ENCODE peak calls at places on chromosomes 13 and 19, in seven cellular contexts. Z is GM12878, G is HEK293T, L is WTC11, M is K562, U is H1, K is HepG2. X is an unnamed sample.

GRCh38 chr13:51999525-51999924 is 11.7 kb downstream of the ATP7B start:
- DNase-seq in Z (no peak), G (no peak), L (no peak), M (no peak), U (no peak), K (no peak), X (no peak)

GRCh38 chr13:98519976-98520375 is 56.9 kb downstream of the STK24 start:
- DNase-seq in Z (no peak), G (no peak), L (no peak), M (no peak), U (no peak), K (no peak), X (no peak)

GRCh38 chr13:98959775-98960325 is 18.0 kb downstream of the DOCK9 start:
- DNase-seq in Z (no peak), G (no peak), L (no peak), M (no peak), U (no peak), K (no peak), X (no peak)

GRCh38 chr13:64912141-64912540 is 2318.0 kb downstream of the PCDH9 start:
- DNase-seq in Z (no peak), G (no peak), L (no peak), M (no peak), U (no peak), K (no peak), X (no peak)

GRCh38 chr19:2650515-2650914 is 52.0 kb downstream of the GNG7 start:
- DNase-seq in Z (no peak), G (no peak), L (no peak), M (no peak), U (no peak), K (peak), X (no peak)

GRCh38 chr13:96849091-96849490 is 145.2 kb downstream of the OXGR1 start:
- DNase-seq in Z (no peak), G (no peak), L (no peak), M (no peak), U (no peak), K (no peak), X (no peak)

GRCh38 chr13:47499358-47500150 is 501.5 kb downstream of the SUCLA2 start:
- DNase-seq in Z (no peak), G (no peak), L (no peak), M (no peak), U (no peak), K (no peak), X (no peak)

GRCh38 chr13:32674503-32674902 is 88.3 kb downstream of the PDS5B start:
- DNase-seq in Z (no peak), G (no peak), L (no peak), M (no peak), U (no peak), K (no peak), X (no peak)

GRCh38 chr19:51027873-51028272 is 1.5 kb upstream of the KLK11 start:
- DNase-seq in Z (no peak), G (no peak), L (no peak), M (no peak), U (no peak), K (no peak), X (no peak)

GRCh38 chr19:51027126-51027806 is 850 bp upstream of the KLK11 start:
- DNase-seq in Z (no peak), G (no peak), L (no peak), M (no peak), U (no peak), K (no peak), X (no peak)

GRCh38 chr19:51025401-51025800 is 1.0 kb downstream of the KLK11 start:
- DNase-seq in Z (no peak), G (no peak), L (no peak), M (no peak), U (no peak), K (no peak), X (no peak)

GRCh38 chr19:51025809-51026553 is 435 bp downstream of the KLK11 start:
- DNase-seq in Z (no peak), G (no peak), L (no peak), M (no peak), U (no peak), K (no peak), X (no peak)

DNA sequence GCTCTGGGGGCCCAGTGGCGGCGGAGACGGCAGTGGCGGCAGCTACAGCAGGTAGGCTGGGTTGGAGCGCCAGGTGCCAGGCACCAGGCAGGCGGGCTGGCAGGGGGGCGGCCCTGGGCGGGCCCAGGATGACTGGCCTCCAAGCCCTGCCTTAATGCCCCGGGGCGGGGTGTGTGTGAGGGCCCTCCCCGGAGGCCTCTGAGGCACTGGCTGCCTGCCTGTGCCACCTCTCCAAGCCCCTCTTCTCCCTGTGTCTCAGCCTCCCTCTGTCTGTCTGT is at the start of gene KLK11:
- DNase-seq in Z (no peak), G (no peak), L (no peak), M (no peak), U (no peak), K (no peak), X (no peak)
- TF ChIP-seq SP1 in Z (no peak), G (no peak), L (no peak), M (no peak), U (no peak), K (no peak), X (no peak)

DNA sequence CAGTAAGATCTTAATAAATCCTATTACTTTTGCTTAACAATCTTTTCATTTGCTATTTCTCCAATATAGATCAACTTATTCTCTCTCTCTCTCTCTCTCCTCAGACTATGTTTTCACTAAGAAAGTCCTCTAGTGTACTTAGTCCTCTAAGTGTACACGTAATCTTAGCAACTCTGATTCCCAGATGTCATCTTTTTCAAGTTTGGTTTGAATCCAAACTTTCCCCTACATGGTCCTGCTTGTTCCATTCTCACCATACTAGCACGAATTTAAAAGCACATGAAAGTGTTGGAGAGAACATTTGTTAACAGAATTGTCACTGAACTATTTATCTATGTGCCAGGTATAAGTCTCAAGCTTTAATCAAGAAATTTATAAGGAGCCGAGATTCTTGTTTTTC is 202.9 kb downstream of the SPRY2 start:
- DNase-seq in Z (no peak), G (no peak), L (no peak), M (no peak), U (no peak), K (no peak), X (no peak)
- TF ChIP-seq SP1 in Z (no peak), G (no peak), L (no peak), M (no peak), U (no peak), K (no peak), X (no peak)

DNA sequence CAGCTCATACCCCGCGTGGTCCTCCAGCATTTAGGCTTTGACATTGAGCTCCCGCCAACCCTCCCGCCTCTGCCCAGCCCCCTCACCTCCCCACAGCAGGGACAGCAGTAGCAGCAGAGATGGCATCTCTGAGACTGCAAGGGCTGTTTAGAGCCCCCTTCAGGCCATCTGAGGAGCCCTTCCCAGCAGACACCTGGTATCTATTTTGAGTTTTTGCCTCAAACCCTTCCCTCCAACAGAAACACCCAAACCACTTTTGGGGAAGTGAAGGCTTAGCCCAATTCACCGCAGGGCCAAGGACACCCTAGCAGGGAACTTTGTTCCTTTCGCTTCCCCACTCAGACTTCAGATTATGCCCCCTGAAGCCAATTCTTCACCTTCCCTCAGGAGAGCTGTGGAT is 6.3 kb upstream of the ZNF175 start:
- DNase-seq in Z (no peak), G (no peak), L (peak), M (peak), U (no peak), K (no peak), X (no peak)
- TF ChIP-seq SP1 in Z (no peak), G (no peak), L (no peak), M (no peak), U (no peak), K (no peak), X (no peak)

GRCh38 chr19:29745253-29745652 is 30.2 kb upstream of the C19orf12 start:
- DNase-seq in Z (no peak), G (peak), L (peak), M (peak), U (peak), K (peak), X (no peak)

GRCh38 chr19:29737461-29738000 is 22.5 kb upstream of the C19orf12 start:
- DNase-seq in Z (no peak), G (no peak), L (no peak), M (no peak), U (no peak), K (no peak), X (no peak)

GRCh38 chr19:29741776-29742175 is 26.7 kb upstream of the C19orf12 start:
- DNase-seq in Z (no peak), G (no peak), L (no peak), M (no peak), U (no peak), K (no peak), X (no peak)

GRCh38 chr19:29743681-29744080 is 28.6 kb upstream of the C19orf12 start:
- DNase-seq in Z (no peak), G (no peak), L (no peak), M (no peak), U (no peak), K (no peak), X (no peak)

DNA sequence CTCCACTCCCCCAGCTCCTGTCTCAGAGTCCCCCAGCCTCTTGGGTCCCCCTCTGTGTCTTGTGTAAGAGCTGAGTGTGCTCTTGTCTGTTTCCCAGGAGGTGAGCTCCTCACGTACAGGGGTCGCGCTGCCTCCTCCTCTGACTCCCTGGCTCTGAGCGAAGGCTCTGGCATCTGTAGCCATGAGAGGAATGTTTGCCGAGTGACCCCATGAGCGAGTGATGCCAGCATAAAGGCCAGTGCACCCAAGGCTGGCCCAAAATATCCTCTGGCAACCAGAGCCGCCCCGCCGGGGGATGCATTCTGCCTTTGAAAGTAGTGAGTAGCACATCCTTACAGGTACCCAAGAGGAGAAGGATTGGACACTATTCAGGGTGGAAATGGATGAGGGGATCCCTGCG is 26.2 kb upstream of the C19orf12 start:
- DNase-seq in Z (no peak), G (no peak), L (no peak), M (no peak), U (no peak), K (no peak), X (no peak)
- TF ChIP-seq SP1 in Z (no peak), G (no peak), L (no peak), M (no peak), U (no peak), K (no peak), X (no peak)

DNA sequence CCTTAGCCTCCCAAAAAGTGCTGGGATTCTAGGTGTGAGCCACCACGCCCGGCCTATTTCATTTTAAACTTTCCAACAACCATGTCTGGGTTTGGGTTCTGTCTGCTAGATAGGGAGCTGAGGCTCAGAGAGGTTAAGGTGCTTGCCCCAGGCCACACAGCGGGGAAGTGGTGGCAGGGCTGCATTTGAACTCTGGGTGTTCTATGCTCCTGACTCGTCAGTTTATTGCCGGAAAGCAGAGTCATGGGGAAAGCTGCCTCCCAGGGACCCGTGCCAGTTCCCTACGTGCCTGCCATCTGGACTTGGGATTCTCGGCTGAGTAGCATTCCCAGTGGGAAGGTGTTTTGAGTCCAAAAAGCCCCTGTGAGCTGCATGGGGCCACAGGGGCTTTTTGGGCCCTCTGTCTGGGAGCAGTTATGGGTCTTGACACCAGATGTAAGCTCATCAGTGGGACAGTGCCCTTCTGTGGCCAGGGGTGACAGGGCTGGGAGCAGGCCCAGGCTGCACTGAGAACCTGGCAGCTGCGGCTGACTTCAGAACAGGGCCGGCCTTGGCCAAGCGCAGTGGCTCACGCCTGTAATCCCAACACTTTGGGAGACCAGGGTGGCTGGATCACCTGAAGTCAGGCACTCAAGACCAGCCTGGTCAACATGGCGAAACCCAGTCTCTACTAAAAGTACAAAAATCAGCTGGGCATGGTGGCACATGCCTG is 10.9 kb downstream of the RFX1 start:
- DNase-seq in Z (no peak), G (no peak), L (no peak), M (no peak), U (no peak), K (no peak), X (no peak)
- TF ChIP-seq SP1 in Z (no peak), G (no peak), L (no peak), M (no peak), U (no peak), K (no peak), X (no peak)

X was measured in HCT116.